ENCODE peak calls at places on chromosomes 11 and 22, in nine cellular contexts. P, Y, G, Z, A, S, B, Q and D are unnamed samples.

GRCh38 chr11:116990061-116990473 is 108.2 kb downstream of the SIK3 start:
- DNase-seq in G (no peak), S (no peak), Q (no peak), Y (no peak), B (no peak), A (peak; percentile 11), Z (no peak), P (peak; percentile 90), D (peak; percentile 88)

GRCh38 chr11:103420593-103420992 is 311.4 kb downstream of the DYNC2H1 start:
- DNase-seq in A (no peak), Z (no peak), G (no peak), Y (no peak), Q (no peak), S (no peak), B (no peak), P (no peak), D (peak; percentile 45)

GRCh38 chr11:2525941-2526807 is 81.4 kb downstream of the KCNQ1 start:
- DNase-seq in Q (no peak), Y (no peak), Z (no peak), B (no peak), A (no peak), S (no peak), P (no peak), G (no peak), D (no peak)

GRCh38 chr11:114832532-114833125 is 154.3 kb downstream of the NXPE2 start:
- DNase-seq in S (peak; percentile 79), B (no peak), G (no peak), Z (peak; percentile 68), Q (no peak), Y (no peak), P (no peak), A (no peak), D (no peak)

GRCh38 chr11:43930868-43931716 is 11.3 kb upstream of the C11orf96 start:
- DNase-seq in Z (no peak), B (no peak), G (no peak), P (peak; percentile 44), Q (no peak), A (no peak), S (no peak), Y (no peak), D (peak; percentile 50)

GRCh38 chr11:27347949-27348879 is 14.8 kb downstream of the CCDC34 start:
- DNase-seq in B (no peak), G (no peak), Y (no peak), A (no peak), S (peak; percentile 76), Z (peak; percentile 81), P (no peak), Q (no peak), D (no peak)

GRCh38 chr22:31538815-31539214 is 42.5 kb downstream of the SFI1 start:
- DNase-seq in S (no peak), B (no peak), Q (no peak), Z (no peak), P (no peak), A (no peak), Y (peak; percentile 55), G (no peak), D (no peak)

GRCh38 chr22:37664249-37665101 is 6.0 kb downstream of the PDXP start:
- DNase-seq in Q (no peak), Y (no peak), A (no peak), S (no peak), G (no peak), Z (no peak), B (no peak), P (no peak), D (peak; percentile 24)

GRCh38 chr11:118812485-118812884 is 21.5 kb upstream of the DDX6 start:
- DNase-seq in Y (no peak), Q (no peak), G (no peak), Z (no peak), B (no peak), A (no peak), P (no peak), S (no peak), D (no peak)

GRCh38 chr11:78786086-78786485 is 211.4 kb upstream of the NARS2 start:
- DNase-seq in P (no peak), A (no peak), Z (no peak), Y (no peak), G (no peak), Q (no peak), B (no peak), S (no peak), D (no peak)

GRCh38 chr22:35116817-35117216 is 50.9 kb downstream of the ISX start:
- DNase-seq in Y (no peak), G (no peak), A (no peak), Z (no peak), P (no peak), Q (no peak), S (no peak), B (no peak), D (no peak)